ENCODE peak calls at places on chromosome 6, in ten cellular contexts. V is transverse colon, Q is RWPE2, T is adrenal gland, E is endothelial cell of umbilical vein, M is endothelial cell, A is mesothelial cell of epicardium, K is left lung, Z is progenitor cell of endocrine pancreas, S is fibroblast of the aortic adventitia. D is an unnamed sample.

GRCh38 chr6:33419580-33420492 is at the start of gene SYNGAP1:
- DNase-seq in V (peak), Q (no peak), T (peak), E (no peak), M (no peak), A (no peak), K (peak), Z (no peak), S (peak), D (peak)

GRCh38 chr6:29656798-29657197 is at the start of gene MOG:
- DNase-seq in V (no peak), Q (no peak), T (no peak), E (no peak), M (no peak), A (no peak), K (no peak), Z (no peak), S (no peak), D (no peak)

GRCh38 chr6:56517155-56517745 is 125.4 kb downstream of the DST start:
- DNase-seq in V (no peak), Q (no peak), T (peak), E (no peak), M (no peak), A (no peak), K (no peak), Z (no peak), S (peak), D (no peak)

GRCh38 chr6:141394565-141395051 is 738.1 kb upstream of the GJE1 start:
- DNase-seq in V (no peak), Q (peak), T (no peak), E (no peak), M (no peak), A (no peak), K (no peak), Z (no peak), S (no peak), D (peak)

GRCh38 chr6:1987640-1988039 is 257.8 kb downstream of the GMDS start:
- DNase-seq in V (no peak), Q (no peak), T (no peak), E (peak), M (no peak), A (no peak), K (no peak), Z (no peak), S (peak), D (no peak)

GRCh38 chr6:53795702-53796450 is 1.1 kb downstream of the LRRC1 start:
- DNase-seq in V (peak), Q (peak), T (peak), E (peak), M (peak), A (peak), K (peak), Z (peak), S (no peak), D (peak)

GRCh38 chr6:48111143-48111506 is at the start of gene PTCHD4:
- DNase-seq in V (no peak), Q (peak), T (no peak), E (peak), M (peak), A (no peak), K (no peak), Z (no peak), S (peak), D (no peak)

GRCh38 chr6:67683960-67684359 is 951.1 kb upstream of the ADGRB3 start:
- DNase-seq in V (no peak), Q (no peak), T (no peak), E (peak), M (no peak), A (no peak), K (no peak), Z (no peak), S (peak), D (no peak)

GRCh38 chr6:63804381-63804956 is 168.9 kb downstream of the PHF3 start:
- DNase-seq in V (no peak), Q (no peak), T (no peak), E (peak), M (no peak), A (no peak), K (no peak), Z (no peak), S (peak), D (no peak)

GRCh38 chr6:67212584-67212983 is 1422.5 kb upstream of the ADGRB3 start:
- DNase-seq in V (no peak), Q (no peak), T (no peak), E (no peak), M (no peak), A (no peak), K (no peak), Z (no peak), S (no peak), D (no peak)

GRCh38 chr6:100078509-100078908 is 84.5 kb upstream of the MCHR2 start:
- DNase-seq in V (no peak), Q (no peak), T (peak), E (peak), M (peak), A (no peak), K (no peak), Z (no peak), S (peak), D (no peak)

GRCh38 chr6:12679291-12679690 is 37.3 kb upstream of the PHACTR1 start:
- DNase-seq in V (no peak), Q (no peak), T (no peak), E (no peak), M (no peak), A (no peak), K (no peak), Z (no peak), S (no peak), D (no peak)

GRCh38 chr6:8589941-8590676 is 154.8 kb upstream of the SLC35B3 start:
- DNase-seq in V (no peak), Q (no peak), T (no peak), E (no peak), M (no peak), A (peak), K (no peak), Z (no peak), S (no peak), D (no peak)

GRCh38 chr6:19369770-19370169 is 467.4 kb upstream of the ID4 start:
- DNase-seq in V (no peak), Q (no peak), T (no peak), E (no peak), M (no peak), A (no peak), K (no peak), Z (no peak), S (peak), D (no peak)

GRCh38 chr6:14354919-14355572 is 237.5 kb downstream of the CD83 start:
- DNase-seq in V (peak), Q (no peak), T (peak), E (no peak), M (no peak), A (peak), K (peak), Z (no peak), S (peak), D (peak)

GRCh38 chr6:115545410-115545986 is 515.2 kb downstream of the FRK start:
- DNase-seq in V (no peak), Q (no peak), T (no peak), E (no peak), M (peak), A (peak), K (no peak), Z (peak), S (no peak), D (no peak)
- TF ChIP-seq CTCF in V (no peak), Q (no peak), T (no peak), E (no peak), M (peak), A (peak), K (no peak), Z (peak), S (no peak), D (no peak)

GRCh38 chr6:128516514-128516898 is 3.9 kb downstream of the PTPRK start:
- DNase-seq in V (no peak), Q (no peak), T (no peak), E (peak), M (no peak), A (no peak), K (no peak), Z (no peak), S (no peak), D (no peak)
- TF ChIP-seq CTCF in V (no peak), Q (peak), T (peak), E (peak), M (peak), A (peak), K (no peak), Z (peak), S (peak), D (no peak)

DNA sequence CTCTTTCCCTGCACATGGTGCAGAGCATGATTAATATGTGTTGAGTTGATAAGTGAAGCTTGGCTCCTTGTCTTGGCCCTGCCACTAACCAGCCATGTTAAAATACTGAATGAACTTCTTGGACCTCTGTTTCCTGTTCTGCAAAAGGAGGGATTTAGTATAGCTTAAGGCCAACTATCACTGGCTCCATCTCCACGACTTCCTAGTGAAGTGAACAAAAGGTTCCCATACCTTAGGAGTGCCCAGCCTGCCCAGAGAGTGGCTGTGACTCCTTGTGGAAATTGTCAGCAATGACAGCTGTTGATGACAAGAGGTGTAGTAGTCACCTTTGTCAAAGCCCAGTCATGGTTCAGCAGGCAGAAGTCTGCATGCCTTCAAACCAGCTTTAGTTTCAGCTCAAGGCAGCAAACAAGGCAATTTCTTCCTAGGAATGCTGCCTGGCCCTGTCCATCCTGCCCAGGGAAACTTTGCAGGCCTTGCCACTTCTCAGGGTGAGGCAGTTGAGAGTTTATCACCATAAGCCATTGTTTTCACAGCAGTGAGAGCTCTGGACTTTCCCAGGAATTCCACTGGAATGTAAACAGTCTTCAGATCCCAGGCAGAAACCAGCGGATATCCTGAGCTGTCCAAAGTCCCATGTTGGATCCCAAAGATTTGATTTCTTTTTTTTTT is 169.7 kb upstream of the TNFAIP3 start:
- DNase-seq in V (peak), Q (no peak), T (no peak), E (peak), M (peak), A (no peak), K (no peak), Z (no peak), S (peak), D (no peak)
- TF ChIP-seq CTCF in V (peak), Q (no peak), T (no peak), E (peak), M (peak), A (no peak), K (no peak), Z (peak), S (no peak), D (no peak)

GRCh38 chr6:108174371-108175175 is 8.8 kb downstream of the NR2E1 start:
- DNase-seq in V (no peak), Q (no peak), T (no peak), E (no peak), M (peak), A (peak), K (no peak), Z (peak), S (peak), D (no peak)
- TF ChIP-seq CTCF in V (no peak), Q (no peak), T (no peak), E (no peak), M (no peak), A (no peak), K (no peak), Z (no peak), S (no peak), D (no peak)

D was measured in CD14-positive monocyte.